ENCODE peak calls at places on chromosomes 1 and 21, in four cellular contexts. X is HCT116, D is DMS153, I is MV-4-11. C is an unnamed sample.

GRCh38 chr1:36211841-36212240 is 12.4 kb upstream of the THRAP3 start:
- DNase-seq in X (no peak), D (no peak), I (peak), C (no peak)

GRCh38 chr1:20849100-20849499 is 62.0 kb upstream of the HP1BP3 start:
- DNase-seq in X (no peak), D (no peak), I (no peak), C (no peak)

GRCh38 chr1:27436204-27437159 is 44.1 kb downstream of the GPR3 start:
- DNase-seq in X (peak), D (peak), I (peak), C (peak)

GRCh38 chr1:246012271-246012854 is 494.7 kb downstream of the SMYD3 start:
- DNase-seq in X (peak), D (peak), I (peak), C (peak)

GRCh38 chr1:206647224-206647623 is 11.9 kb downstream of the DYRK3 start:
- DNase-seq in X (no peak), D (no peak), I (no peak), C (no peak)

GRCh38 chr1:20114021-20114648 is 5.2 kb downstream of the PLA2G2D start:
- DNase-seq in X (no peak), D (no peak), I (no peak), C (no peak)

GRCh38 chr1:228744918-228745317 is 9.6 kb downstream of the RHOU start:
- DNase-seq in X (no peak), D (no peak), I (no peak), C (no peak)

GRCh38 chr1:46506470-46507219 is 17.0 kb downstream of the DMBX1 start:
- DNase-seq in X (no peak), D (no peak), I (no peak), C (no peak)

GRCh38 chr21:17461582-17461981 is 51.3 kb upstream of the CXADR start:
- DNase-seq in X (no peak), D (no peak), I (peak), C (no peak)

GRCh38 chr1:79815115-79815514 is 808.6 kb upstream of the ADGRL4 start:
- DNase-seq in X (no peak), D (no peak), I (no peak), C (no peak)

GRCh38 chr1:232333419-232333767 is 296.5 kb downstream of the SIPA1L2 start:
- DNase-seq in X (no peak), D (peak), I (no peak), C (peak)

GRCh38 chr1:26277261-26277661 is 2.6 kb upstream of the SH3BGRL3 start:
- DNase-seq in X (no peak), D (no peak), I (no peak), C (no peak)

GRCh38 chr1:8276173-8276914 is 41.6 kb upstream of the SLC45A1 start:
- DNase-seq in X (no peak), D (no peak), I (no peak), C (no peak)

GRCh38 chr1:1491601-1492000 is 20.0 kb downstream of the ATAD3B start:
- DNase-seq in X (no peak), D (no peak), I (no peak), C (no peak)

GRCh38 chr1:227923353-227924167 is 24.2 kb downstream of the WNT9A start:
- DNase-seq in X (no peak), D (no peak), I (no peak), C (no peak)

GRCh38 chr1:48498096-48498791 is 26.2 kb upstream of the SPATA6 start:
- DNase-seq in X (peak), D (peak), I (peak), C (peak)